ENCODE peak calls at places on chromosomes 5 and 9, in nine cellular contexts. R is left ventricle myocardium inferior, W is AG04450, Z is BE2C, D is uterus, F is omental fat pad, U is WERI-Rb-1, V is BJ, S is GM13976. I is an unnamed sample.

GRCh38 chr5:154059039-154059430 is 20.3 kb downstream of the MFAP3 start:
- DNase-seq in R (no peak), W (no peak), Z (no peak), D (no peak), F (no peak), U (no peak), V (no peak), S (no peak), I (no peak)

GRCh38 chr9:110531776-110532175 is 47.8 kb downstream of the SVEP1 start:
- DNase-seq in R (no peak), W (no peak), Z (no peak), D (no peak), F (no peak), U (no peak), V (no peak), S (no peak), I (no peak)

GRCh38 chr5:73295447-73295846 is 122.5 kb downstream of the TMEM174 start:
- DNase-seq in R (no peak), W (no peak), Z (no peak), D (no peak), F (no peak), U (peak; percentile 27), V (no peak), S (no peak), I (no peak)

GRCh38 chr5:171534009-171534895 is 114.8 kb downstream of the FGF18 start:
- DNase-seq in R (no peak), W (no peak), Z (no peak), D (no peak), F (no peak), U (no peak), V (no peak), S (no peak), I (no peak)

GRCh38 chr5:181259974-181260719 is 796 bp downstream of the TRIM52 start:
- DNase-seq in R (no peak), W (no peak), Z (no peak), D (no peak), F (no peak), U (no peak), V (no peak), S (no peak), I (no peak)

GRCh38 chr5:81936750-81937149 is 35.1 kb upstream of the ATG10 start:
- DNase-seq in R (no peak), W (no peak), Z (no peak), D (no peak), F (no peak), U (no peak), V (no peak), S (no peak), I (no peak)

GRCh38 chr5:116763987-116764866 is 189.6 kb upstream of the SEMA6A start:
- DNase-seq in R (no peak), W (no peak), Z (no peak), D (no peak), F (no peak), U (no peak), V (no peak), S (peak; percentile 73), I (peak; percentile 72)

GRCh38 chr5:5192681-5193080 is 52.6 kb downstream of the ADAMTS16 start:
- DNase-seq in R (no peak), W (no peak), Z (no peak), D (no peak), F (no peak), U (no peak), V (no peak), S (no peak), I (no peak)

GRCh38 chr5:168291281-168291960 is at the start of gene WWC1:
- DNase-seq in R (no peak), W (no peak), Z (peak; percentile 57), D (no peak), F (no peak), U (peak; percentile 87), V (no peak), S (peak; percentile 84), I (peak; percentile 77)

GRCh38 chr5:169116961-169117461 is 183.9 kb downstream of the SLIT3 start:
- DNase-seq in R (no peak), W (no peak), Z (peak; percentile 71), D (peak; percentile 26), F (no peak), U (peak; percentile 12), V (no peak), S (no peak), I (no peak)

GRCh38 chr5:72846483-72846882 is 30.0 kb downstream of the TNPO1 start:
- DNase-seq in R (no peak), W (no peak), Z (no peak), D (no peak), F (no peak), U (no peak), V (no peak), S (no peak), I (no peak)

GRCh38 chr5:132561601-132562000 is 4.8 kb downstream of the RAD50 start:
- DNase-seq in R (no peak), W (no peak), Z (no peak), D (no peak), F (no peak), U (no peak), V (no peak), S (no peak), I (no peak)

GRCh38 chr5:175878544-175879438 is 7.4 kb downstream of the CPLX2 start:
- DNase-seq in R (no peak), W (no peak), Z (no peak), D (no peak), F (no peak), U (no peak), V (no peak), S (no peak), I (no peak)

GRCh38 chr5:175104682-175105081 is 339.3 kb downstream of the DRD1 start:
- DNase-seq in R (no peak), W (no peak), Z (no peak), D (no peak), F (no peak), U (no peak), V (no peak), S (no peak), I (no peak)

GRCh38 chr5:16507716-16508115 is 42.1 kb upstream of the ZNF622 start:
- DNase-seq in R (no peak), W (no peak), Z (no peak), D (no peak), F (no peak), U (no peak), V (no peak), S (no peak), I (no peak)

GRCh38 chr5:115545065-115545882 is 699 bp upstream of the FEM1C start:
- DNase-seq in R (no peak), W (no peak), Z (peak; percentile 39), D (no peak), F (no peak), U (no peak), V (no peak), S (no peak), I (no peak)

GRCh38 chr5:115548683-115549082 is 4.1 kb upstream of the FEM1C start:
- DNase-seq in R (no peak), W (no peak), Z (no peak), D (no peak), F (no peak), U (no peak), V (no peak), S (no peak), I (no peak)

GRCh38 chr5:115553082-115553481 is 8.5 kb upstream of the FEM1C start:
- DNase-seq in R (no peak), W (no peak), Z (no peak), D (no peak), F (no peak), U (no peak), V (no peak), S (no peak), I (no peak)

GRCh38 chr5:115551415-115551814 is 6.8 kb upstream of the FEM1C start:
- DNase-seq in R (no peak), W (no peak), Z (no peak), D (no peak), F (no peak), U (no peak), V (no peak), S (no peak), I (no peak)

GRCh38 chr5:115549154-115549553 is 4.6 kb upstream of the FEM1C start:
- DNase-seq in R (no peak), W (no peak), Z (no peak), D (no peak), F (no peak), U (peak; percentile 16), V (no peak), S (peak; percentile 49), I (peak; percentile 58)
- TF ChIP-seq CTCF in R (peak; percentile 3), W (peak; percentile 46), Z (peak; percentile 56), D (no peak), F (no peak), U (peak; percentile 21), V (peak; percentile 26), S (peak; percentile 34), I (peak; percentile 42)

GRCh38 chr5:150613991-150614650 is 26.3 kb upstream of the SYNPO start:
- DNase-seq in R (peak; percentile 55), W (no peak), Z (no peak), D (no peak), F (no peak), U (no peak), V (no peak), S (no peak), I (no peak)
- TF ChIP-seq CTCF in R (peak; percentile 42), W (no peak), Z (peak; percentile 33), D (no peak), F (no peak), U (peak; percentile 68), V (no peak), S (no peak), I (no peak)

DNA sequence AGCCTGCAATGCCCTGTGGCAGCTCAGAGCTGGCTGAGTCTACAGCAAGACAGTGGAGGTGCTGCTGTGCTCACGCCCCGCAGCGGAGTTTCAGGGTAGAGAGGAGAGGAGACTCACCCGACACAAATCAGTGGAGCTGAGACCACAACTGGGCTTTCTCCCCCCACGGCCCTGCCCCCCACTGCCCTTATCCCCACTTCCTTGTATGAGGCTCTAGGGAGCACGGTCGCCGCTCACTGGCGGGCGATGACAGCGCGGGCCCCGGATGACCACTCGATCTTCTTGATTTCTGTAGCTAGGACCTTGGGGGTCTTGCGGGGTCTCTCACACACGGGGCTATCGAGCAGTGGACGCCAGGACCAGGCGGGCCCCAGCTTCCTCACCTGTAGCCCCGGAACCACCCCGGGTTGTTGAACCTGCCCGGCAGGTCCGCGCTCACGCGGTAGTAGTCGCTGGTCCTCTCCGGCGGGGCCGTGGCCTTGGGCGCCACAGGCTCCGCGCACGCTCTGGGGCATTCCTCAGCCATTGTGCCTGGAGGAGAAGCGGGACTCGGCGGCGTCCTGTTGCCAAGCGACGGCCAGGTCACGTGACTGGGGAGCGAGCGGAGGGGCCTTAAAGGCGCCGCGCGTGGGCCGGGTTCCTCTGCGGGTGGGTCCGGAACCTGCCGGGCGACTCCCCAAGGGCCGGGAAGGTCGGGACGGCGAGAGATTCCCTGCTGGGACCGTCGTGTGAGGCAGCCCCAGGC is 984 bp upstream of the MRPS2 start:
- DNase-seq in R (peak; percentile 96), W (peak; percentile 67), Z (peak; percentile 97), D (peak; percentile 94), F (peak; percentile 95), U (peak; percentile 95), V (no peak), S (peak; percentile 90), I (peak; percentile 90)
- TF ChIP-seq CTCF in R (no peak), W (no peak), Z (no peak), D (peak; percentile 6), F (no peak), U (no peak), V (no peak), S (no peak), I (no peak)

DNA sequence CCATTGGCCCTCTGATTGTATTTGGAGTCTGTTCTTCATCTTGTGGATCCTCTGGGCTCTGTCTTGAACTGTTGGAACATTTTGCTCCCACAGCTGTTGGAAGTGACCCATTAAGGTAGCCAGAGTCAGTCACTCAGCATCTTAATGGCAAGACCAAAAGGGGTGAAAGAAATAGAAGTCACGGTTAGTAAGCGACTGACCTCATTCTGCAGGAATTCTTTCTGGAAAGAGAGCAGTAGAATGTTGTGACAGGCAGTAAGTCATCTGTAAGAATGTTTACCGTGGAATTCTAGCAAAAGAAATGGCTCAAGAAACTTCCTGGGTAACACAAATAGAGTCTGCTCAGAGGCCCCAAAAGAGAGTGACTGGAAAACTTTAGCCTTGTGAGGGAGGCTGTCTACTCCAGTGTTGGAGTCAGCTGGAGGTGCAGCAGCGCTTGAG is 28.6 kb upstream of the TNC start:
- DNase-seq in R (no peak), W (peak; percentile 85), Z (no peak), D (peak; percentile 69), F (no peak), U (no peak), V (peak; percentile 90), S (no peak), I (no peak)
- TF ChIP-seq CTCF in R (no peak), W (no peak), Z (no peak), D (no peak), F (no peak), U (no peak), V (no peak), S (no peak), I (no peak)

I was measured in GM10248.